ENCODE peak calls at places on chromosomes 3 and 15, in ten cellular contexts. One of them, this sample, is unnamed.
A peak's percentile ranks its signal among the peaks of the same experiment; 100 is the strongest.

GRCh38 chr3:37139567-37140052 is 34.8 kb downstream of the LRRFIP2 start:
- DNase-seq in globus pallidus: no peak
- DNase-seq in mammary epithelial cell: no peak
- DNase-seq in retina: no peak
- DNase-seq in neuronal stem cell: no peak
- DNase-seq in HS-5: no peak
- DNase-seq in NCI-H1105 treated with DMSO at 0.1 percent for 48 hours: no peak
- DNase-seq in dorsolateral prefrontal cortex: no peak
- DNase-seq in AG08396: no peak
- DNase-seq in stimulated activated CD4-positive, alpha-beta T cell treated with anti-CD3 and anti-CD28 coated beads, Interleukin-15, amount 100 ng/mL, for 1 hour: no peak
- DNase-seq in this sample: no peak

GRCh38 chr15:100733088-100733487 is 130.7 kb downstream of the ASB7 start:
- DNase-seq in stimulated activated CD4-positive, alpha-beta T cell treated with anti-CD3 and anti-CD28 coated beads, Interleukin-15, amount 100 ng/mL, for 1 hour: no peak
- DNase-seq in AG08396: peak; percentile 58
- DNase-seq in NCI-H1105 treated with DMSO at 0.1 percent for 48 hours: no peak
- DNase-seq in mammary epithelial cell: peak; percentile 39
- DNase-seq in neuronal stem cell: no peak
- DNase-seq in dorsolateral prefrontal cortex: peak; percentile 80
- DNase-seq in retina: no peak
- DNase-seq in globus pallidus: peak; percentile 4
- DNase-seq in HS-5: no peak
- DNase-seq in this sample: no peak

GRCh38 chr3:14468621-14468981 is 66.2 kb downstream of the SLC6A6 start:
- DNase-seq in retina: no peak
- DNase-seq in NCI-H1105 treated with DMSO at 0.1 percent for 48 hours: no peak
- DNase-seq in neuronal stem cell: no peak
- DNase-seq in HS-5: no peak
- DNase-seq in mammary epithelial cell: no peak
- DNase-seq in globus pallidus: no peak
- DNase-seq in dorsolateral prefrontal cortex: no peak
- DNase-seq in AG08396: no peak
- DNase-seq in stimulated activated CD4-positive, alpha-beta T cell treated with anti-CD3 and anti-CD28 coated beads, Interleukin-15, amount 100 ng/mL, for 1 hour: no peak
- DNase-seq in this sample: no peak

GRCh38 chr3:55061619-55062018 is 133.8 kb upstream of the LRTM1 start:
- DNase-seq in NCI-H1105 treated with DMSO at 0.1 percent for 48 hours: no peak
- DNase-seq in stimulated activated CD4-positive, alpha-beta T cell treated with anti-CD3 and anti-CD28 coated beads, Interleukin-15, amount 100 ng/mL, for 1 hour: no peak
- DNase-seq in retina: no peak
- DNase-seq in globus pallidus: no peak
- DNase-seq in mammary epithelial cell: peak; percentile 24
- DNase-seq in neuronal stem cell: no peak
- DNase-seq in HS-5: no peak
- DNase-seq in AG08396: no peak
- DNase-seq in dorsolateral prefrontal cortex: no peak
- DNase-seq in this sample: no peak

GRCh38 chr3:123122525-123123315 is 55.9 kb downstream of the PDIA5 start:
- DNase-seq in retina: no peak
- DNase-seq in NCI-H1105 treated with DMSO at 0.1 percent for 48 hours: no peak
- DNase-seq in stimulated activated CD4-positive, alpha-beta T cell treated with anti-CD3 and anti-CD28 coated beads, Interleukin-15, amount 100 ng/mL, for 1 hour: no peak
- DNase-seq in mammary epithelial cell: peak; percentile 57
- DNase-seq in globus pallidus: no peak
- DNase-seq in dorsolateral prefrontal cortex: no peak
- DNase-seq in HS-5: no peak
- DNase-seq in neuronal stem cell: no peak
- DNase-seq in AG08396: no peak
- DNase-seq in this sample: no peak

GRCh38 chr3:179681492-179682263 is 28.8 kb downstream of the USP13 start:
- DNase-seq in dorsolateral prefrontal cortex: no peak
- DNase-seq in HS-5: no peak
- DNase-seq in stimulated activated CD4-positive, alpha-beta T cell treated with anti-CD3 and anti-CD28 coated beads, Interleukin-15, amount 100 ng/mL, for 1 hour: no peak
- DNase-seq in retina: no peak
- DNase-seq in AG08396: no peak
- DNase-seq in NCI-H1105 treated with DMSO at 0.1 percent for 48 hours: no peak
- DNase-seq in globus pallidus: no peak
- DNase-seq in neuronal stem cell: no peak
- DNase-seq in mammary epithelial cell: no peak
- DNase-seq in this sample: no peak

GRCh38 chr3:163561151-163561550 is 1517.1 kb downstream of the SI start:
- DNase-seq in NCI-H1105 treated with DMSO at 0.1 percent for 48 hours: no peak
- DNase-seq in mammary epithelial cell: no peak
- DNase-seq in AG08396: no peak
- DNase-seq in HS-5: no peak
- DNase-seq in retina: no peak
- DNase-seq in dorsolateral prefrontal cortex: no peak
- DNase-seq in stimulated activated CD4-positive, alpha-beta T cell treated with anti-CD3 and anti-CD28 coated beads, Interleukin-15, amount 100 ng/mL, for 1 hour: no peak
- DNase-seq in globus pallidus: no peak
- DNase-seq in neuronal stem cell: peak; percentile 1
- DNase-seq in this sample: no peak

GRCh38 chr3:105518806-105519418 is 152.2 kb downstream of the ALCAM start:
- DNase-seq in stimulated activated CD4-positive, alpha-beta T cell treated with anti-CD3 and anti-CD28 coated beads, Interleukin-15, amount 100 ng/mL, for 1 hour: no peak
- DNase-seq in dorsolateral prefrontal cortex: peak; percentile 14
- DNase-seq in AG08396: peak; percentile 34
- DNase-seq in mammary epithelial cell: peak; percentile 53
- DNase-seq in globus pallidus: peak; percentile 90
- DNase-seq in NCI-H1105 treated with DMSO at 0.1 percent for 48 hours: peak; percentile 68
- DNase-seq in HS-5: peak; percentile 51
- DNase-seq in neuronal stem cell: peak; percentile 48
- DNase-seq in retina: peak; percentile 67
- DNase-seq in this sample: peak; percentile 55

GRCh38 chr3:148924572-148924971 is 59.5 kb downstream of the CPA3 start:
- DNase-seq in dorsolateral prefrontal cortex: no peak
- DNase-seq in HS-5: peak; percentile 24
- DNase-seq in stimulated activated CD4-positive, alpha-beta T cell treated with anti-CD3 and anti-CD28 coated beads, Interleukin-15, amount 100 ng/mL, for 1 hour: no peak
- DNase-seq in globus pallidus: no peak
- DNase-seq in neuronal stem cell: no peak
- DNase-seq in NCI-H1105 treated with DMSO at 0.1 percent for 48 hours: no peak
- DNase-seq in retina: no peak
- DNase-seq in AG08396: no peak
- DNase-seq in mammary epithelial cell: no peak
- DNase-seq in this sample: no peak

GRCh38 chr15:81942157-81942556 is 103.7 kb downstream of the MEX3B start:
- DNase-seq in dorsolateral prefrontal cortex: no peak
- DNase-seq in stimulated activated CD4-positive, alpha-beta T cell treated with anti-CD3 and anti-CD28 coated beads, Interleukin-15, amount 100 ng/mL, for 1 hour: no peak
- DNase-seq in AG08396: no peak
- DNase-seq in mammary epithelial cell: no peak
- DNase-seq in NCI-H1105 treated with DMSO at 0.1 percent for 48 hours: no peak
- DNase-seq in retina: no peak
- DNase-seq in neuronal stem cell: no peak
- DNase-seq in HS-5: no peak
- DNase-seq in globus pallidus: no peak
- DNase-seq in this sample: no peak

GRCh38 chr3:8767667-8768363 is 1.6 kb downstream of the OXTR start:
- DNase-seq in retina: peak; percentile 86
- DNase-seq in AG08396: peak; percentile 60
- DNase-seq in dorsolateral prefrontal cortex: no peak
- DNase-seq in mammary epithelial cell: peak; percentile 71
- DNase-seq in HS-5: no peak
- DNase-seq in stimulated activated CD4-positive, alpha-beta T cell treated with anti-CD3 and anti-CD28 coated beads, Interleukin-15, amount 100 ng/mL, for 1 hour: no peak
- DNase-seq in neuronal stem cell: no peak
- DNase-seq in globus pallidus: no peak
- DNase-seq in NCI-H1105 treated with DMSO at 0.1 percent for 48 hours: peak; percentile 77
- DNase-seq in this sample: no peak

GRCh38 chr3:153219147-153219546 is 57.1 kb downstream of the RAP2B start:
- DNase-seq in stimulated activated CD4-positive, alpha-beta T cell treated with anti-CD3 and anti-CD28 coated beads, Interleukin-15, amount 100 ng/mL, for 1 hour: no peak
- DNase-seq in retina: no peak
- DNase-seq in NCI-H1105 treated with DMSO at 0.1 percent for 48 hours: no peak
- DNase-seq in HS-5: no peak
- DNase-seq in dorsolateral prefrontal cortex: no peak
- DNase-seq in globus pallidus: no peak
- DNase-seq in neuronal stem cell: no peak
- DNase-seq in AG08396: no peak
- DNase-seq in mammary epithelial cell: peak; percentile 63
- DNase-seq in this sample: no peak

GRCh38 chr3:21960033-21960432 is 209.0 kb upstream of the ZNF385D start:
- DNase-seq in dorsolateral prefrontal cortex: no peak
- DNase-seq in mammary epithelial cell: no peak
- DNase-seq in globus pallidus: no peak
- DNase-seq in AG08396: no peak
- DNase-seq in NCI-H1105 treated with DMSO at 0.1 percent for 48 hours: no peak
- DNase-seq in neuronal stem cell: no peak
- DNase-seq in HS-5: no peak
- DNase-seq in retina: no peak
- DNase-seq in stimulated activated CD4-positive, alpha-beta T cell treated with anti-CD3 and anti-CD28 coated beads, Interleukin-15, amount 100 ng/mL, for 1 hour: no peak
- DNase-seq in this sample: no peak

GRCh38 chr3:58647661-58648141 is 18.9 kb downstream of the FAM3D start:
- DNase-seq in AG08396: no peak
- DNase-seq in retina: no peak
- DNase-seq in dorsolateral prefrontal cortex: no peak
- DNase-seq in neuronal stem cell: no peak
- DNase-seq in globus pallidus: no peak
- DNase-seq in HS-5: no peak
- DNase-seq in NCI-H1105 treated with DMSO at 0.1 percent for 48 hours: no peak
- DNase-seq in mammary epithelial cell: peak; percentile 36
- DNase-seq in stimulated activated CD4-positive, alpha-beta T cell treated with anti-CD3 and anti-CD28 coated beads, Interleukin-15, amount 100 ng/mL, for 1 hour: no peak
- DNase-seq in this sample: no peak

GRCh38 chr3:40971191-40972168 is 227.8 kb upstream of the CTNNB1 start:
- DNase-seq in AG08396: peak; percentile 45
- DNase-seq in stimulated activated CD4-positive, alpha-beta T cell treated with anti-CD3 and anti-CD28 coated beads, Interleukin-15, amount 100 ng/mL, for 1 hour: no peak
- DNase-seq in NCI-H1105 treated with DMSO at 0.1 percent for 48 hours: peak; percentile 40
- DNase-seq in mammary epithelial cell: peak; percentile 99
- DNase-seq in HS-5: peak; percentile 95
- DNase-seq in neuronal stem cell: no peak
- DNase-seq in globus pallidus: peak; percentile 20
- DNase-seq in retina: no peak
- DNase-seq in dorsolateral prefrontal cortex: no peak
- DNase-seq in this sample: peak; percentile 31

GRCh38 chr3:105798381-105798934 is 70.4 kb downstream of the CBLB start:
- DNase-seq in mammary epithelial cell: no peak
- DNase-seq in AG08396: no peak
- DNase-seq in neuronal stem cell: peak; percentile 23
- DNase-seq in stimulated activated CD4-positive, alpha-beta T cell treated with anti-CD3 and anti-CD28 coated beads, Interleukin-15, amount 100 ng/mL, for 1 hour: no peak
- DNase-seq in NCI-H1105 treated with DMSO at 0.1 percent for 48 hours: no peak
- DNase-seq in HS-5: no peak
- DNase-seq in retina: peak; percentile 54
- DNase-seq in globus pallidus: no peak
- DNase-seq in dorsolateral prefrontal cortex: no peak
- DNase-seq in this sample: no peak

GRCh38 chr15:75532413-75533250 is 46.5 kb downstream of the PTPN9 start:
- DNase-seq in stimulated activated CD4-positive, alpha-beta T cell treated with anti-CD3 and anti-CD28 coated beads, Interleukin-15, amount 100 ng/mL, for 1 hour: no peak
- DNase-seq in HS-5: no peak
- DNase-seq in mammary epithelial cell: peak; percentile 51
- DNase-seq in AG08396: peak; percentile 59
- DNase-seq in retina: no peak
- DNase-seq in dorsolateral prefrontal cortex: no peak
- DNase-seq in globus pallidus: peak; percentile 26
- DNase-seq in NCI-H1105 treated with DMSO at 0.1 percent for 48 hours: no peak
- DNase-seq in neuronal stem cell: peak; percentile 26
- DNase-seq in this sample: no peak

GRCh38 chr15:80367661-80368060 is 36.5 kb upstream of the ARNT2 start:
- DNase-seq in dorsolateral prefrontal cortex: no peak
- DNase-seq in neuronal stem cell: no peak
- DNase-seq in retina: no peak
- DNase-seq in NCI-H1105 treated with DMSO at 0.1 percent for 48 hours: no peak
- DNase-seq in globus pallidus: no peak
- DNase-seq in HS-5: no peak
- DNase-seq in stimulated activated CD4-positive, alpha-beta T cell treated with anti-CD3 and anti-CD28 coated beads, Interleukin-15, amount 100 ng/mL, for 1 hour: no peak
- DNase-seq in AG08396: no peak
- DNase-seq in mammary epithelial cell: peak; percentile 1
- DNase-seq in this sample: no peak

GRCh38 chr3:133414021-133414392 is 14.2 kb downstream of the BFSP2 start:
- DNase-seq in retina: no peak
- DNase-seq in AG08396: no peak
- DNase-seq in dorsolateral prefrontal cortex: no peak
- DNase-seq in mammary epithelial cell: no peak
- DNase-seq in stimulated activated CD4-positive, alpha-beta T cell treated with anti-CD3 and anti-CD28 coated beads, Interleukin-15, amount 100 ng/mL, for 1 hour: no peak
- DNase-seq in HS-5: no peak
- DNase-seq in neuronal stem cell: no peak
- DNase-seq in NCI-H1105 treated with DMSO at 0.1 percent for 48 hours: no peak
- DNase-seq in globus pallidus: no peak
- DNase-seq in this sample: no peak

GRCh38 chr15:81052046-81052445 is 51.3 kb downstream of the TLNRD1 start:
- DNase-seq in dorsolateral prefrontal cortex: no peak
- DNase-seq in HS-5: no peak
- DNase-seq in neuronal stem cell: no peak
- DNase-seq in retina: no peak
- DNase-seq in NCI-H1105 treated with DMSO at 0.1 percent for 48 hours: no peak
- DNase-seq in AG08396: no peak
- DNase-seq in mammary epithelial cell: no peak
- DNase-seq in globus pallidus: no peak
- DNase-seq in stimulated activated CD4-positive, alpha-beta T cell treated with anti-CD3 and anti-CD28 coated beads, Interleukin-15, amount 100 ng/mL, for 1 hour: no peak
- DNase-seq in this sample: no peak

GRCh38 chr3:137803215-137803614 is 39.1 kb downstream of the SOX14 start:
- DNase-seq in neuronal stem cell: no peak
- DNase-seq in AG08396: no peak
- DNase-seq in NCI-H1105 treated with DMSO at 0.1 percent for 48 hours: no peak
- DNase-seq in dorsolateral prefrontal cortex: no peak
- DNase-seq in HS-5: no peak
- DNase-seq in globus pallidus: no peak
- DNase-seq in mammary epithelial cell: no peak
- DNase-seq in retina: no peak
- DNase-seq in stimulated activated CD4-positive, alpha-beta T cell treated with anti-CD3 and anti-CD28 coated beads, Interleukin-15, amount 100 ng/mL, for 1 hour: no peak
- DNase-seq in this sample: no peak

GRCh38 chr3:45347329-45348000 is 40.9 kb upstream of the LARS2 start:
- DNase-seq in HS-5: no peak
- DNase-seq in stimulated activated CD4-positive, alpha-beta T cell treated with anti-CD3 and anti-CD28 coated beads, Interleukin-15, amount 100 ng/mL, for 1 hour: no peak
- DNase-seq in mammary epithelial cell: no peak
- DNase-seq in NCI-H1105 treated with DMSO at 0.1 percent for 48 hours: no peak
- DNase-seq in globus pallidus: no peak
- DNase-seq in dorsolateral prefrontal cortex: no peak
- DNase-seq in retina: no peak
- DNase-seq in AG08396: peak; percentile 20
- DNase-seq in neuronal stem cell: no peak
- DNase-seq in this sample: no peak

GRCh38 chr3:39724233-39724846 is 85.1 kb upstream of the MYRIP start:
- DNase-seq in retina: no peak
- DNase-seq in NCI-H1105 treated with DMSO at 0.1 percent for 48 hours: no peak
- DNase-seq in AG08396: no peak
- DNase-seq in neuronal stem cell: no peak
- DNase-seq in HS-5: no peak
- DNase-seq in dorsolateral prefrontal cortex: peak; percentile 11
- DNase-seq in globus pallidus: peak; percentile 22
- DNase-seq in stimulated activated CD4-positive, alpha-beta T cell treated with anti-CD3 and anti-CD28 coated beads, Interleukin-15, amount 100 ng/mL, for 1 hour: no peak
- DNase-seq in mammary epithelial cell: no peak
- DNase-seq in this sample: no peak

GRCh38 chr3:122245513-122246174 is 62.2 kb downstream of the CASR start:
- DNase-seq in stimulated activated CD4-positive, alpha-beta T cell treated with anti-CD3 and anti-CD28 coated beads, Interleukin-15, amount 100 ng/mL, for 1 hour: no peak
- DNase-seq in retina: no peak
- DNase-seq in globus pallidus: no peak
- DNase-seq in dorsolateral prefrontal cortex: no peak
- DNase-seq in AG08396: peak; percentile 50
- DNase-seq in neuronal stem cell: no peak
- DNase-seq in HS-5: peak; percentile 50
- DNase-seq in mammary epithelial cell: peak; percentile 46
- DNase-seq in NCI-H1105 treated with DMSO at 0.1 percent for 48 hours: no peak
- DNase-seq in this sample: peak; percentile 7

GRCh38 chr15:59420986-59421618 is 16.9 kb upstream of the FAM81A start:
- DNase-seq in HS-5: no peak
- DNase-seq in retina: no peak
- DNase-seq in AG08396: peak; percentile 35
- DNase-seq in globus pallidus: no peak
- DNase-seq in stimulated activated CD4-positive, alpha-beta T cell treated with anti-CD3 and anti-CD28 coated beads, Interleukin-15, amount 100 ng/mL, for 1 hour: no peak
- DNase-seq in neuronal stem cell: no peak
- DNase-seq in NCI-H1105 treated with DMSO at 0.1 percent for 48 hours: no peak
- DNase-seq in mammary epithelial cell: no peak
- DNase-seq in dorsolateral prefrontal cortex: no peak
- DNase-seq in this sample: no peak

GRCh38 chr3:160981217-160981938 is 123.8 kb downstream of the B3GALNT1 start:
- DNase-seq in AG08396: no peak
- DNase-seq in HS-5: no peak
- DNase-seq in neuronal stem cell: no peak
- DNase-seq in stimulated activated CD4-positive, alpha-beta T cell treated with anti-CD3 and anti-CD28 coated beads, Interleukin-15, amount 100 ng/mL, for 1 hour: no peak
- DNase-seq in NCI-H1105 treated with DMSO at 0.1 percent for 48 hours: no peak
- DNase-seq in mammary epithelial cell: no peak
- DNase-seq in retina: no peak
- DNase-seq in globus pallidus: peak; percentile 59
- DNase-seq in dorsolateral prefrontal cortex: no peak
- DNase-seq in this sample: no peak

GRCh38 chr3:117252208-117252607 is 542.6 kb downstream of the TUSC7 start:
- DNase-seq in HS-5: peak; percentile 16
- DNase-seq in NCI-H1105 treated with DMSO at 0.1 percent for 48 hours: no peak
- DNase-seq in neuronal stem cell: no peak
- DNase-seq in AG08396: no peak
- DNase-seq in stimulated activated CD4-positive, alpha-beta T cell treated with anti-CD3 and anti-CD28 coated beads, Interleukin-15, amount 100 ng/mL, for 1 hour: no peak
- DNase-seq in dorsolateral prefrontal cortex: no peak
- DNase-seq in retina: no peak
- DNase-seq in mammary epithelial cell: no peak
- DNase-seq in globus pallidus: no peak
- DNase-seq in this sample: peak; percentile 8

GRCh38 chr15:26521142-26521541 is 251.7 kb downstream of the GABRB3 start:
- DNase-seq in HS-5: no peak
- DNase-seq in dorsolateral prefrontal cortex: no peak
- DNase-seq in retina: no peak
- DNase-seq in globus pallidus: no peak
- DNase-seq in mammary epithelial cell: no peak
- DNase-seq in NCI-H1105 treated with DMSO at 0.1 percent for 48 hours: no peak
- DNase-seq in AG08396: no peak
- DNase-seq in stimulated activated CD4-positive, alpha-beta T cell treated with anti-CD3 and anti-CD28 coated beads, Interleukin-15, amount 100 ng/mL, for 1 hour: no peak
- DNase-seq in neuronal stem cell: no peak
- DNase-seq in this sample: no peak